ENCODE peak calls at places on chromosomes 5 and 9, in nine cellular contexts. One of them, this sample, is unnamed.

GRCh38 chr5:41790038-41790776 is 80.0 kb downstream of the OXCT1 start:
- DNase-seq in CD8-positive, alpha-beta memory T cell: no peak
- DNase-seq in kidney: no peak
- DNase-seq in M059J: peak; percentile 7
- DNase-seq in Caki2: no peak
- DNase-seq in naive B cell: no peak
- DNase-seq in non-pigmented ciliary epithelial cell: no peak
- DNase-seq in activated T-cell treated with anti-CD3 and anti-CD28 coated beads, Interleukin-2, amount 50 U/mL, for 4 hours: no peak
- DNase-seq in HFF-Myc: no peak
- DNase-seq in this sample: no peak

GRCh38 chr9:69083321-69083720 is 47.8 kb downstream of the FXN start:
- DNase-seq in CD8-positive, alpha-beta memory T cell: no peak
- DNase-seq in HFF-Myc: no peak
- DNase-seq in M059J: no peak
- DNase-seq in non-pigmented ciliary epithelial cell: no peak
- DNase-seq in kidney: no peak
- DNase-seq in Caki2: no peak
- DNase-seq in activated T-cell treated with anti-CD3 and anti-CD28 coated beads, Interleukin-2, amount 50 U/mL, for 4 hours: no peak
- DNase-seq in naive B cell: no peak
- DNase-seq in this sample: no peak

GRCh38 chr9:120913673-120914266 is 12.8 kb downstream of the TRAF1 start:
- DNase-seq in activated T-cell treated with anti-CD3 and anti-CD28 coated beads, Interleukin-2, amount 50 U/mL, for 4 hours: no peak
- DNase-seq in Caki2: no peak
- DNase-seq in HFF-Myc: no peak
- DNase-seq in M059J: no peak
- DNase-seq in kidney: no peak
- DNase-seq in non-pigmented ciliary epithelial cell: no peak
- DNase-seq in naive B cell: no peak
- DNase-seq in CD8-positive, alpha-beta memory T cell: no peak
- DNase-seq in this sample: peak; percentile 29

GRCh38 chr5:140055152-140055551 is 12.1 kb upstream of the NRG2 start:
- DNase-seq in activated T-cell treated with anti-CD3 and anti-CD28 coated beads, Interleukin-2, amount 50 U/mL, for 4 hours: no peak
- DNase-seq in kidney: no peak
- DNase-seq in non-pigmented ciliary epithelial cell: no peak
- DNase-seq in naive B cell: no peak
- DNase-seq in Caki2: no peak
- DNase-seq in HFF-Myc: no peak
- DNase-seq in CD8-positive, alpha-beta memory T cell: no peak
- DNase-seq in M059J: no peak
- DNase-seq in this sample: no peak

GRCh38 chr5:154251529-154251928 is 61.0 kb downstream of the GALNT10 start:
- DNase-seq in CD8-positive, alpha-beta memory T cell: no peak
- DNase-seq in naive B cell: no peak
- DNase-seq in M059J: no peak
- DNase-seq in non-pigmented ciliary epithelial cell: no peak
- DNase-seq in kidney: no peak
- DNase-seq in activated T-cell treated with anti-CD3 and anti-CD28 coated beads, Interleukin-2, amount 50 U/mL, for 4 hours: no peak
- DNase-seq in HFF-Myc: no peak
- DNase-seq in Caki2: no peak
- DNase-seq in this sample: no peak

GRCh38 chr5:3177338-3177737 is 418.3 kb upstream of the IRX1 start:
- DNase-seq in non-pigmented ciliary epithelial cell: no peak
- DNase-seq in Caki2: no peak
- DNase-seq in CD8-positive, alpha-beta memory T cell: no peak
- DNase-seq in naive B cell: no peak
- DNase-seq in HFF-Myc: no peak
- DNase-seq in kidney: no peak
- DNase-seq in activated T-cell treated with anti-CD3 and anti-CD28 coated beads, Interleukin-2, amount 50 U/mL, for 4 hours: no peak
- DNase-seq in M059J: no peak
- DNase-seq in this sample: no peak

GRCh38 chr9:84343111-84343521 is 2.6 kb upstream of the SLC28A3 start:
- DNase-seq in HFF-Myc: no peak
- DNase-seq in non-pigmented ciliary epithelial cell: peak; percentile 49
- DNase-seq in CD8-positive, alpha-beta memory T cell: no peak
- DNase-seq in M059J: peak; percentile 98
- DNase-seq in Caki2: peak; percentile 7
- DNase-seq in naive B cell: no peak
- DNase-seq in kidney: no peak
- DNase-seq in activated T-cell treated with anti-CD3 and anti-CD28 coated beads, Interleukin-2, amount 50 U/mL, for 4 hours: no peak
- DNase-seq in this sample: no peak

GRCh38 chr5:2352101-2352861 is 399.2 kb downstream of the IRX2 start:
- DNase-seq in Caki2: no peak
- DNase-seq in HFF-Myc: no peak
- DNase-seq in non-pigmented ciliary epithelial cell: no peak
- DNase-seq in CD8-positive, alpha-beta memory T cell: no peak
- DNase-seq in activated T-cell treated with anti-CD3 and anti-CD28 coated beads, Interleukin-2, amount 50 U/mL, for 4 hours: no peak
- DNase-seq in kidney: no peak
- DNase-seq in M059J: no peak
- DNase-seq in naive B cell: no peak
- DNase-seq in this sample: no peak

GRCh38 chr5:133289686-133290367 is 238.0 kb downstream of the HSPA4 start:
- DNase-seq in HFF-Myc: no peak
- DNase-seq in M059J: no peak
- DNase-seq in CD8-positive, alpha-beta memory T cell: no peak
- DNase-seq in non-pigmented ciliary epithelial cell: no peak
- DNase-seq in Caki2: no peak
- DNase-seq in activated T-cell treated with anti-CD3 and anti-CD28 coated beads, Interleukin-2, amount 50 U/mL, for 4 hours: no peak
- DNase-seq in kidney: no peak
- DNase-seq in naive B cell: no peak
- DNase-seq in this sample: no peak

GRCh38 chr5:152686931-152687330 is 281.9 kb upstream of the NMUR2 start:
- DNase-seq in M059J: peak; percentile 18
- DNase-seq in HFF-Myc: no peak
- DNase-seq in kidney: no peak
- DNase-seq in activated T-cell treated with anti-CD3 and anti-CD28 coated beads, Interleukin-2, amount 50 U/mL, for 4 hours: no peak
- DNase-seq in naive B cell: no peak
- DNase-seq in Caki2: peak; percentile 35
- DNase-seq in non-pigmented ciliary epithelial cell: no peak
- DNase-seq in CD8-positive, alpha-beta memory T cell: no peak
- DNase-seq in this sample: no peak

GRCh38 chr9:80076105-80076504 is 504.3 kb downstream of the TLE4 start:
- DNase-seq in naive B cell: no peak
- DNase-seq in M059J: peak; percentile 80
- DNase-seq in non-pigmented ciliary epithelial cell: no peak
- DNase-seq in Caki2: no peak
- DNase-seq in kidney: no peak
- DNase-seq in HFF-Myc: no peak
- DNase-seq in CD8-positive, alpha-beta memory T cell: no peak
- DNase-seq in activated T-cell treated with anti-CD3 and anti-CD28 coated beads, Interleukin-2, amount 50 U/mL, for 4 hours: no peak
- DNase-seq in this sample: no peak

GRCh38 chr5:41835625-41836024 is 34.6 kb downstream of the OXCT1 start:
- DNase-seq in non-pigmented ciliary epithelial cell: peak; percentile 30
- DNase-seq in activated T-cell treated with anti-CD3 and anti-CD28 coated beads, Interleukin-2, amount 50 U/mL, for 4 hours: peak; percentile 9
- DNase-seq in naive B cell: no peak
- DNase-seq in Caki2: peak; percentile 65
- DNase-seq in HFF-Myc: peak; percentile 72
- DNase-seq in CD8-positive, alpha-beta memory T cell: no peak
- DNase-seq in kidney: peak; percentile 55
- DNase-seq in M059J: peak; percentile 89
- DNase-seq in this sample: no peak

GRCh38 chr9:89363921-89364663 is 45.8 kb downstream of the SECISBP2 start:
- DNase-seq in naive B cell: no peak
- DNase-seq in activated T-cell treated with anti-CD3 and anti-CD28 coated beads, Interleukin-2, amount 50 U/mL, for 4 hours: no peak
- DNase-seq in CD8-positive, alpha-beta memory T cell: no peak
- DNase-seq in kidney: peak; percentile 58
- DNase-seq in non-pigmented ciliary epithelial cell: no peak
- DNase-seq in M059J: no peak
- DNase-seq in Caki2: no peak
- DNase-seq in HFF-Myc: no peak
- DNase-seq in this sample: no peak

GRCh38 chr9:90142580-90142979 is 500.0 kb downstream of the DIRAS2 start:
- DNase-seq in activated T-cell treated with anti-CD3 and anti-CD28 coated beads, Interleukin-2, amount 50 U/mL, for 4 hours: peak; percentile 50
- DNase-seq in HFF-Myc: peak; percentile 5
- DNase-seq in CD8-positive, alpha-beta memory T cell: peak; percentile 11
- DNase-seq in kidney: no peak
- DNase-seq in non-pigmented ciliary epithelial cell: peak; percentile 10
- DNase-seq in M059J: peak; percentile 36
- DNase-seq in Caki2: peak; percentile 26
- DNase-seq in naive B cell: peak; percentile 56
- DNase-seq in this sample: peak; percentile 23

GRCh38 chr9:7910426-7911015 is 110.9 kb upstream of the DMAC1 start:
- DNase-seq in Caki2: no peak
- DNase-seq in HFF-Myc: no peak
- DNase-seq in activated T-cell treated with anti-CD3 and anti-CD28 coated beads, Interleukin-2, amount 50 U/mL, for 4 hours: no peak
- DNase-seq in non-pigmented ciliary epithelial cell: no peak
- DNase-seq in naive B cell: no peak
- DNase-seq in M059J: no peak
- DNase-seq in kidney: no peak
- DNase-seq in CD8-positive, alpha-beta memory T cell: no peak
- DNase-seq in this sample: no peak

GRCh38 chr9:80885894-80886293 is 803.5 kb downstream of the TLE1 start:
- DNase-seq in activated T-cell treated with anti-CD3 and anti-CD28 coated beads, Interleukin-2, amount 50 U/mL, for 4 hours: no peak
- DNase-seq in non-pigmented ciliary epithelial cell: no peak
- DNase-seq in CD8-positive, alpha-beta memory T cell: no peak
- DNase-seq in naive B cell: no peak
- DNase-seq in Caki2: no peak
- DNase-seq in M059J: peak; percentile 28
- DNase-seq in HFF-Myc: no peak
- DNase-seq in kidney: no peak
- DNase-seq in this sample: no peak

GRCh38 chr9:33439731-33440130 is 7.7 kb downstream of the AQP3 start:
- DNase-seq in naive B cell: no peak
- DNase-seq in M059J: no peak
- DNase-seq in CD8-positive, alpha-beta memory T cell: no peak
- DNase-seq in activated T-cell treated with anti-CD3 and anti-CD28 coated beads, Interleukin-2, amount 50 U/mL, for 4 hours: no peak
- DNase-seq in kidney: no peak
- DNase-seq in Caki2: no peak
- DNase-seq in HFF-Myc: no peak
- DNase-seq in non-pigmented ciliary epithelial cell: no peak
- DNase-seq in this sample: no peak

GRCh38 chr5:15707631-15708030 is 207.7 kb downstream of the FBXL7 start:
- DNase-seq in M059J: no peak
- DNase-seq in kidney: no peak
- DNase-seq in HFF-Myc: no peak
- DNase-seq in activated T-cell treated with anti-CD3 and anti-CD28 coated beads, Interleukin-2, amount 50 U/mL, for 4 hours: no peak
- DNase-seq in Caki2: no peak
- DNase-seq in non-pigmented ciliary epithelial cell: no peak
- DNase-seq in naive B cell: no peak
- DNase-seq in CD8-positive, alpha-beta memory T cell: no peak
- DNase-seq in this sample: no peak

GRCh38 chr9:77731930-77732329 is 83.8 kb upstream of the GNA14 start:
- DNase-seq in Caki2: no peak
- DNase-seq in naive B cell: no peak
- DNase-seq in kidney: no peak
- DNase-seq in M059J: no peak
- DNase-seq in HFF-Myc: no peak
- DNase-seq in CD8-positive, alpha-beta memory T cell: no peak
- DNase-seq in activated T-cell treated with anti-CD3 and anti-CD28 coated beads, Interleukin-2, amount 50 U/mL, for 4 hours: no peak
- DNase-seq in non-pigmented ciliary epithelial cell: no peak
- DNase-seq in this sample: no peak

GRCh38 chr5:181071257-181071656 is 31.2 kb downstream of the BTNL9 start:
- DNase-seq in M059J: no peak
- DNase-seq in non-pigmented ciliary epithelial cell: no peak
- DNase-seq in activated T-cell treated with anti-CD3 and anti-CD28 coated beads, Interleukin-2, amount 50 U/mL, for 4 hours: no peak
- DNase-seq in kidney: no peak
- DNase-seq in HFF-Myc: no peak
- DNase-seq in CD8-positive, alpha-beta memory T cell: no peak
- DNase-seq in Caki2: no peak
- DNase-seq in naive B cell: no peak
- DNase-seq in this sample: no peak

GRCh38 chr5:3153226-3153858 is 401.9 kb upstream of the IRX2 start:
- DNase-seq in kidney: no peak
- DNase-seq in activated T-cell treated with anti-CD3 and anti-CD28 coated beads, Interleukin-2, amount 50 U/mL, for 4 hours: no peak
- DNase-seq in naive B cell: no peak
- DNase-seq in HFF-Myc: no peak
- DNase-seq in non-pigmented ciliary epithelial cell: no peak
- DNase-seq in M059J: no peak
- DNase-seq in Caki2: no peak
- DNase-seq in CD8-positive, alpha-beta memory T cell: no peak
- DNase-seq in this sample: no peak

GRCh38 chr9:112081918-112082729 is 93.0 kb downstream of the SUSD1 start:
- DNase-seq in HFF-Myc: no peak
- DNase-seq in activated T-cell treated with anti-CD3 and anti-CD28 coated beads, Interleukin-2, amount 50 U/mL, for 4 hours: no peak
- DNase-seq in Caki2: no peak
- DNase-seq in kidney: no peak
- DNase-seq in CD8-positive, alpha-beta memory T cell: no peak
- DNase-seq in naive B cell: no peak
- DNase-seq in M059J: no peak
- DNase-seq in non-pigmented ciliary epithelial cell: no peak
- DNase-seq in this sample: no peak

GRCh38 chr5:95859327-95860060 is 37.0 kb upstream of the GLRX start:
- DNase-seq in Caki2: no peak
- DNase-seq in activated T-cell treated with anti-CD3 and anti-CD28 coated beads, Interleukin-2, amount 50 U/mL, for 4 hours: no peak
- DNase-seq in non-pigmented ciliary epithelial cell: no peak
- DNase-seq in naive B cell: no peak
- DNase-seq in CD8-positive, alpha-beta memory T cell: no peak
- DNase-seq in kidney: no peak
- DNase-seq in M059J: peak; percentile 90
- DNase-seq in HFF-Myc: no peak
- DNase-seq in this sample: no peak

GRCh38 chr5:113505181-113505580 is 8.3 kb upstream of the YTHDC2 start:
- DNase-seq in naive B cell: no peak
- DNase-seq in kidney: no peak
- DNase-seq in HFF-Myc: no peak
- DNase-seq in M059J: peak; percentile 69
- DNase-seq in Caki2: no peak
- DNase-seq in CD8-positive, alpha-beta memory T cell: no peak
- DNase-seq in activated T-cell treated with anti-CD3 and anti-CD28 coated beads, Interleukin-2, amount 50 U/mL, for 4 hours: no peak
- DNase-seq in non-pigmented ciliary epithelial cell: no peak
- DNase-seq in this sample: no peak

GRCh38 chr5:125227333-125228075 is 481.1 kb upstream of the ZNF608 start:
- DNase-seq in CD8-positive, alpha-beta memory T cell: no peak
- DNase-seq in non-pigmented ciliary epithelial cell: peak; percentile 8
- DNase-seq in Caki2: peak; percentile 29
- DNase-seq in HFF-Myc: no peak
- DNase-seq in naive B cell: no peak
- DNase-seq in activated T-cell treated with anti-CD3 and anti-CD28 coated beads, Interleukin-2, amount 50 U/mL, for 4 hours: no peak
- DNase-seq in kidney: no peak
- DNase-seq in M059J: peak; percentile 22
- DNase-seq in this sample: no peak

GRCh38 chr5:163894645-163895044 is 389.2 kb downstream of the MAT2B start:
- DNase-seq in naive B cell: no peak
- DNase-seq in M059J: peak; percentile 58
- DNase-seq in Caki2: no peak
- DNase-seq in kidney: no peak
- DNase-seq in CD8-positive, alpha-beta memory T cell: no peak
- DNase-seq in activated T-cell treated with anti-CD3 and anti-CD28 coated beads, Interleukin-2, amount 50 U/mL, for 4 hours: no peak
- DNase-seq in HFF-Myc: no peak
- DNase-seq in non-pigmented ciliary epithelial cell: no peak
- DNase-seq in this sample: no peak

GRCh38 chr5:180494510-180495181 is 467 bp downstream of the CNOT6 start:
- DNase-seq in HFF-Myc: no peak
- DNase-seq in activated T-cell treated with anti-CD3 and anti-CD28 coated beads, Interleukin-2, amount 50 U/mL, for 4 hours: peak; percentile 30
- DNase-seq in non-pigmented ciliary epithelial cell: no peak
- DNase-seq in M059J: peak; percentile 27
- DNase-seq in kidney: peak; percentile 82
- DNase-seq in naive B cell: no peak
- DNase-seq in Caki2: peak; percentile 58
- DNase-seq in CD8-positive, alpha-beta memory T cell: peak; percentile 64
- DNase-seq in this sample: peak; percentile 60

GRCh38 chr9:93354451-93354850 is 97.0 kb upstream of the FAM120A start:
- DNase-seq in naive B cell: no peak
- DNase-seq in M059J: peak; percentile 78
- DNase-seq in HFF-Myc: no peak
- DNase-seq in activated T-cell treated with anti-CD3 and anti-CD28 coated beads, Interleukin-2, amount 50 U/mL, for 4 hours: no peak
- DNase-seq in kidney: no peak
- DNase-seq in Caki2: peak; percentile 19
- DNase-seq in CD8-positive, alpha-beta memory T cell: no peak
- DNase-seq in non-pigmented ciliary epithelial cell: no peak
- DNase-seq in this sample: no peak

GRCh38 chr5:140325486-140325885 is 20.9 kb downstream of the HBEGF start:
- DNase-seq in Caki2: no peak
- DNase-seq in activated T-cell treated with anti-CD3 and anti-CD28 coated beads, Interleukin-2, amount 50 U/mL, for 4 hours: no peak
- DNase-seq in naive B cell: no peak
- DNase-seq in non-pigmented ciliary epithelial cell: no peak
- DNase-seq in M059J: no peak
- DNase-seq in kidney: no peak
- DNase-seq in CD8-positive, alpha-beta memory T cell: no peak
- DNase-seq in HFF-Myc: no peak
- DNase-seq in this sample: no peak

GRCh38 chr5:73204302-73204701 is 31.3 kb downstream of the TMEM174 start:
- DNase-seq in kidney: no peak
- DNase-seq in non-pigmented ciliary epithelial cell: no peak
- DNase-seq in CD8-positive, alpha-beta memory T cell: no peak
- DNase-seq in activated T-cell treated with anti-CD3 and anti-CD28 coated beads, Interleukin-2, amount 50 U/mL, for 4 hours: no peak
- DNase-seq in M059J: no peak
- DNase-seq in HFF-Myc: no peak
- DNase-seq in naive B cell: no peak
- DNase-seq in Caki2: no peak
- DNase-seq in this sample: no peak

GRCh38 chr5:40801771-40802562 is 3.8 kb upstream of the PRKAA1 start:
- DNase-seq in Caki2: no peak
- DNase-seq in M059J: no peak
- DNase-seq in non-pigmented ciliary epithelial cell: no peak
- DNase-seq in naive B cell: no peak
- DNase-seq in activated T-cell treated with anti-CD3 and anti-CD28 coated beads, Interleukin-2, amount 50 U/mL, for 4 hours: no peak
- DNase-seq in kidney: no peak
- DNase-seq in CD8-positive, alpha-beta memory T cell: no peak
- DNase-seq in HFF-Myc: no peak
- DNase-seq in this sample: no peak

This sample was measured in stimulated activated naive CD4-positive, alpha-beta T cell treated with Interleukin-2 at 50 U/mL for 16 hours.